ENCODE peak calls at places on chromosomes 13 and 19, in nine cellular contexts. A is GM23338, K is OCI-LY7, Q is GM23248, P is SK-N-SH, N is HCT116, G is MM.1S, F is hepatocyte, B is neural progenitor cell. D is an unnamed sample.

GRCh38 chr19:54189668-54190502 is 505 bp upstream of the MBOAT7 start:
- DNase-seq in A (peak), F (peak), G (peak), B (peak), N (peak), Q (peak), P (peak), K (peak), D (peak)

GRCh38 chr13:44303681-44304432 is 69.8 kb upstream of the SERP2 start:
- DNase-seq in K (no peak), F (peak), B (no peak), G (no peak), N (no peak), A (no peak), Q (no peak), P (peak), D (no peak)

GRCh38 chr13:98454389-98454881 is 122.5 kb downstream of the STK24 start:
- DNase-seq in G (no peak), A (no peak), B (no peak), K (no peak), F (no peak), N (no peak), P (no peak), Q (peak), D (peak)

GRCh38 chr13:77510156-77510555 is 25.4 kb upstream of the SCEL start:
- DNase-seq in F (no peak), Q (no peak), G (no peak), A (no peak), K (no peak), B (no peak), N (no peak), P (no peak), D (no peak)

GRCh38 chr13:40061466-40062450 is 406.3 kb downstream of the COG6 start:
- DNase-seq in A (no peak), F (no peak), K (no peak), G (no peak), B (no peak), Q (peak), P (no peak), N (no peak), D (no peak)

GRCh38 chr13:48412881-48413351 is at the start of gene LPAR6:
- DNase-seq in A (peak), F (peak), G (no peak), K (no peak), B (peak), N (no peak), P (no peak), Q (peak), D (peak)

GRCh38 chr13:44899967-44900366 is 89.3 kb downstream of the NUFIP1 start:
- DNase-seq in A (no peak), Q (no peak), F (no peak), N (no peak), G (no peak), P (peak), B (no peak), K (no peak), D (peak)

GRCh38 chr19:31274266-31274963 is 74.8 kb downstream of the TSHZ3 start:
- DNase-seq in Q (no peak), G (no peak), B (no peak), F (no peak), A (no peak), K (no peak), N (no peak), P (no peak), D (no peak)

GRCh38 chr13:76522083-76522755 is 364.0 kb downstream of the KCTD12 start:
- DNase-seq in Q (no peak), B (no peak), K (no peak), A (peak), F (peak), G (no peak), P (peak), N (no peak), D (no peak)

GRCh38 chr19:35155441-35155840 is 906 bp downstream of the FXYD5 start:
- DNase-seq in K (peak), F (no peak), A (no peak), P (no peak), Q (no peak), B (no peak), N (no peak), G (no peak), D (no peak)

GRCh38 chr13:43110658-43111057 is 87.3 kb downstream of the DNAJC15 start:
- DNase-seq in Q (no peak), F (no peak), N (no peak), G (no peak), A (no peak), P (no peak), B (no peak), K (no peak), D (no peak)

GRCh38 chr13:74250738-74251190 is 116.6 kb upstream of the KLF12 start:
- DNase-seq in Q (peak), N (no peak), A (no peak), K (no peak), B (no peak), F (no peak), P (peak), G (no peak), D (peak)

GRCh38 chr13:63198076-63198475 is 1782.4 kb upstream of the PCDH20 start:
- DNase-seq in F (no peak), G (no peak), Q (peak), K (no peak), A (no peak), N (no peak), P (no peak), B (no peak), D (no peak)

DNA sequence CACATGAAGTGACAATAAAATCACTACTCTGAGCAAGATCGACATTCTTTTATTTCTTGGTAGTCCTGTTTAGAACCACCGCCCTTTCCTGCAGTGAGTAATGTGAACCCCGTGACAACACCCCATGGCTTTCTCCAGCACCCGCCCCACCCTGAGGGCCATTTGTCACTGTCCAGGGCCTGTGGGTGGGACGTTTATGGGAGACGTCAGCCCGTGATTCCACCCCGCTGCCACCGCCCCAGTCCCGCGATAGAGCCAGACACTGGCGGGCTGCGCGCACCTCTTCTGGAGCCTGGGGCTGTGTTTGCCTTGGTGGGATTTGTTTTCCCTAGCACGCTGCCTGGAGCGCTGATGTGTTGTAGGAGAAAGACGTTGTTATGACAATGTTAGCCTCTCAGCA is 263.7 kb downstream of the TEX29 start:
- DNase-seq in A (no peak), F (no peak), G (no peak), Q (no peak), P (no peak), N (no peak), K (no peak), B (no peak), D (no peak)
- TF ChIP-seq EZH2phosphoT487 in A (no peak), F (no peak), G (no peak), Q (no peak), P (no peak), N (no peak), K (no peak), B (no peak), D (no peak)

GRCh38 chr19:29873024-29873800 is 61.4 kb downstream of the CCNE1 start:
- DNase-seq in Q (peak), K (peak), B (peak), G (peak), F (peak), P (peak), N (no peak), A (peak), D (peak)
- TF ChIP-seq EZH2phosphoT487 in Q (no peak), K (no peak), B (no peak), G (no peak), F (no peak), P (no peak), N (no peak), A (no peak), D (no peak)

GRCh38 chr19:32287811-32288227 is 57.6 kb upstream of the ZNF507 start:
- DNase-seq in P (no peak), K (peak), B (peak), N (peak), F (peak), A (peak), Q (peak), G (peak), D (peak)
- TF ChIP-seq EZH2phosphoT487 in P (no peak), K (no peak), B (no peak), N (no peak), F (no peak), A (no peak), Q (no peak), G (no peak), D (no peak)

GRCh38 chr19:32522967-32523366 is 58.0 kb upstream of the PDCD5 start:
- DNase-seq in Q (no peak), G (no peak), K (no peak), F (no peak), P (no peak), B (no peak), N (no peak), A (no peak), D (no peak)
- TF ChIP-seq EZH2phosphoT487 in Q (no peak), G (no peak), K (no peak), F (no peak), P (no peak), B (no peak), N (no peak), A (no peak), D (no peak)

DNA sequence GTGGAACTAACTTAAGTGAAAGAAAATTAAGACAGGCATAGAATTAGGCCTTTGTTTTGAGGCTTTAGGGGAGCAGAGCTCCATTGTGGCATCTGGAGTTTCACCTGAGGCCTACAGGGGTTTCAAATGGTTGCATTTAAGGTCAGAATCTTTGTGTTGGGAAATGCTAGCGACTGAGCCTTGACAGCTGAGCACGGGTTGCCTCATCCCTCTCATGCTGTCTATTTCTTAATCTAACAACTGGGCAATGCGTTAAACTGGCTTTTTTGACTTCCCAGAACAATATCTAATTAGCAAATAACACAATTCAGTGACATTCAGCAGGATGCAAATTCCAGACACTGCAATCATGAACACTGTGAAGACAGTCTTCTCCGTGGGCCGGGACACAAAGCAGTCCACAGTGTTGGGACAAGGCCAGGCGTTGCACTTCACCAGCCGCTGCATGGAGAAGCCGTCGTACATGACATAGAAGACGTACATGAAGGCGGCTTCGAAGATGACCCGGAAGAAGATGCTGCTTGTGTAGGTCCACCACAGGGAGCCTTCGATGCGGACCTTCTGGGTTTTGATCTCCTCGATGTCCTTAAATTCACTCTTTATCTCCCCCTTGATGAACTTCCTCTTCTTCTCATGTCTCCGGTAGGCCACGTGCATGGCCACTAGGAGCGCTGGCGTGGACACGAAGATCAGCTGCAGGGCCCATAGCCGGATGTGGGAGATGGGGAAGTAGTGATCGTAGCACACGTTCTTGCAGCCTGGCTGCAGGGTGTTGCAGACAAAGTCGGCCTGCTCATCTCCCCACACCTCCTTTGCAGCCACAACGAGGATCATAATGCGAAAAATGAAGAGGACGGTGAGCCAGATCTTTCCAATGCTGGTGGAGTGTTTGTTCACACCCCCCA is 3.8 kb downstream of the GJB2 start:
- DNase-seq in Q (no peak), B (peak), K (peak), G (no peak), A (peak), N (no peak), P (peak), F (no peak), D (no peak)
- TF ChIP-seq EZH2phosphoT487 in Q (no peak), B (no peak), K (no peak), G (no peak), A (no peak), N (no peak), P (no peak), F (no peak), D (no peak)

GRCh38 chr19:45101796-45102195 is 8.8 kb downstream of the PPP1R37 start:
- DNase-seq in P (no peak), Q (no peak), K (no peak), B (no peak), N (no peak), F (no peak), G (no peak), A (no peak), D (no peak)

GRCh38 chr19:45104658-45105384 is 11.8 kb downstream of the PPP1R37 start:
- DNase-seq in G (peak), K (no peak), F (no peak), B (no peak), Q (no peak), A (no peak), P (no peak), N (no peak), D (no peak)

GRCh38 chr19:45102481-45102880 is 9.5 kb downstream of the PPP1R37 start:
- DNase-seq in B (no peak), N (no peak), A (no peak), P (no peak), K (no peak), G (no peak), Q (no peak), F (no peak), D (no peak)

GRCh38 chr19:45103200-45103624 is 10.2 kb downstream of the PPP1R37 start:
- DNase-seq in K (no peak), N (no peak), B (no peak), Q (no peak), P (no peak), G (no peak), F (no peak), A (no peak), D (no peak)

GRCh38 chr19:45103625-45104319 is 10.8 kb downstream of the PPP1R37 start:
- DNase-seq in B (peak), N (no peak), K (no peak), Q (no peak), G (no peak), P (no peak), F (peak), A (no peak), D (no peak)
- TF ChIP-seq EZH2phosphoT487 in B (no peak), N (no peak), K (no peak), Q (no peak), G (no peak), P (no peak), F (no peak), A (no peak), D (no peak)

DNA sequence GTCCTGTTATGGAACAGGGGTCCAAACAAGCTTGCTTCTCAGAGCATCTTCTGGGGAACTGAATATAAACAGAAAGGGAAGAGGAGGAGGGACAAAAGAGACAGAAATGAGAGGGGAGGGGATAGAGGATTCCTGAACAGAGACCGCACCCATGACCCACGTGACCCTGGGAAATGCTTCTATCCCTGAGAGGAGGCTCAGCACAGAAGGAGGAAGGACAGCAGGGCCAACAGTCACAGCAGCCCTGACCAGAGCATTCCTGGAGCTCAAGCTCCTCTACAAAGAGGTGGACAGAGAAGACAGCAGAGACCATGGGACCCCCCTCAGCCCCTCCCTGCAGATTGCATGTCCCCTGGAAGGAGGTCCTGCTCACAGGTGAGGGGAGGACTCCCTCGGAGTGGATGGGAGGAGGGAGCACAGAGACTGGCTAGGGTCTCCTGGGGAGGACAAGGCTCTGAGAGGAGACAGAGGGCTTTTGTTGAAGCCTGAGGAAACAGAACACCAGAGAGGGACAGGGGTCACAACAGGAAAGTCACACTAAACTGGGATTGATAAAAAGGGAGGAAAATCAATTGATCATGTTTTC is at the start of gene CEACAM6:
- DNase-seq in Q (no peak), G (no peak), B (no peak), N (no peak), K (no peak), F (no peak), P (no peak), A (peak), D (no peak)
- TF ChIP-seq EZH2phosphoT487 in Q (no peak), G (no peak), B (no peak), N (no peak), K (no peak), F (no peak), P (no peak), A (no peak), D (no peak)

GRCh38 chr13:112958127-112958989 is 10.7 kb upstream of the MCF2L start:
- DNase-seq in F (no peak), B (no peak), Q (no peak), P (no peak), N (no peak), A (no peak), G (no peak), K (no peak), D (peak)

GRCh38 chr13:112957295-112957677 is 11.7 kb upstream of the MCF2L start:
- DNase-seq in A (no peak), F (no peak), K (no peak), Q (no peak), B (no peak), P (no peak), G (no peak), N (no peak), D (no peak)

GRCh38 chr13:112955271-112955937 is 13.6 kb upstream of the MCF2L start:
- DNase-seq in K (no peak), N (no peak), F (no peak), A (no peak), B (no peak), P (no peak), G (no peak), Q (no peak), D (no peak)

GRCh38 chr13:112955956-112956355 is 13.1 kb upstream of the MCF2L start:
- DNase-seq in B (no peak), A (no peak), P (no peak), G (no peak), Q (no peak), F (no peak), K (no peak), N (no peak), D (no peak)

DNA sequence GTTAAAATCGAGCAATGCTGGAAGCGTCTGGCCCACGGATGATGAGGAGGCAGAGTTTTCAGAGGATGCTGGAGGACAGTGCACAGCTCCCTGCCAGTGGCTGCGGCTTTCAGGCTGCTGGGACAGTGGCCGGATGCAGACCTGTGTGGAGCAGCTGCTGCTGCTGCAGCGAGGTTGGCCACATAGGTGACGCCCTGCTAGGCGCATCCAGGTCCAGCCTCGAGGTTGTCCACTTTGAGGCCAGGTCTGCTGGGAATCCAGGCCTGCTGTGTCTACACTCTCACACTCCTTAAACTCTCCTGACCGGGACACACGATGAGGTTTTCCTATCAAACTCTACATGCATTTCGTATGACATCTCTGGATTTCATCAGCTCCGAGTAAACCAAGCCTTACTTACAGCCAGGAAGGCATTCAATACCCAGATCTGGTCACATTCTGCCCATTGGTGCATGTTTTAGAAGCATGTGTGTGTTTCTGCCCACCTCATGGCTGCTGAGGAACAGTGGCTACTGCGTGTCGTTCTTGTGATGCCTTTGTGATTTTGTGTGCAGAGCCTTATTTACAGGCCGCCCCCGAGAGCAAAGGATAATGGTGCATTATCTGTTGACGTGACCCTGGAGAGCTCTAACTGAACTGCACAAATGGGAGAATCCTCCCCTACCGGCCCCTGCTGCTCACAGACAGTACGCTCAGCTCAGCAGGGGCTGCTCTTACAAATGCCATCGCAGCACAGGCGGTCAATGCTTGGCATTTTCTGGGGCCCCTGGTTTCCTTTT is 12.3 kb upstream of the MCF2L start:
- DNase-seq in G (no peak), Q (no peak), B (peak), K (no peak), F (no peak), P (no peak), N (no peak), A (no peak), D (no peak)
- TF ChIP-seq EZH2phosphoT487 in G (no peak), Q (no peak), B (no peak), K (no peak), F (no peak), P (no peak), N (no peak), A (no peak), D (no peak)